ENCODE peak calls at places on chromosomes 2 and 18, in eight cellular contexts. F is neural progenitor cell; K is AG09309; N is upper lobe of left lung; L is body of pancreas; C is upper lobe of right lung; E is CD4-positive, CD25-positive, alpha-beta regulatory T cell; A is vagina. J is an unnamed sample.

GRCh38 chr2:130154773-130155765 is 10.2 kb upstream of the CCDC74B start:
- DNase-seq in L (no peak), K (no peak), F (no peak), E (no peak), C (peak; percentile 59), N (peak; percentile 78), A (no peak), J (no peak)

GRCh38 chr2:20852139-20852538 is 29.2 kb upstream of the LDAH start:
- DNase-seq in E (no peak), L (no peak), A (no peak), N (no peak), C (no peak), K (no peak), F (no peak), J (no peak)

GRCh38 chr18:46484971-46485370 is 172.0 kb downstream of the LOXHD1 start:
- DNase-seq in N (no peak), K (no peak), L (no peak), C (no peak), A (no peak), E (no peak), F (peak; percentile 13), J (no peak)

GRCh38 chr2:156659694-156660093 is 223.5 kb downstream of the GPD2 start:
- DNase-seq in A (no peak), F (peak; percentile 7), K (no peak), L (no peak), C (no peak), N (no peak), E (no peak), J (no peak)

GRCh38 chr2:204321910-204322765 is 223.1 kb upstream of the PARD3B start:
- DNase-seq in E (no peak), F (no peak), C (no peak), N (no peak), K (no peak), L (no peak), A (no peak), J (no peak)

GRCh38 chr2:113977660-113978523 is 88.0 kb downstream of the ACTR3 start:
- DNase-seq in F (peak; percentile 42), C (no peak), N (no peak), E (no peak), A (no peak), L (peak; percentile 60), K (no peak), J (no peak)

GRCh38 chr2:179751184-179751809 is 110.1 kb downstream of the ZNF385B start:
- DNase-seq in K (no peak), F (peak; percentile 26), L (no peak), A (no peak), E (no peak), C (no peak), N (no peak), J (peak; percentile 60)

GRCh38 chr2:28544915-28545589 is 49.2 kb downstream of the PLB1 start:
- DNase-seq in F (no peak), N (no peak), K (no peak), C (no peak), L (no peak), A (no peak), E (no peak), J (no peak)

DNA sequence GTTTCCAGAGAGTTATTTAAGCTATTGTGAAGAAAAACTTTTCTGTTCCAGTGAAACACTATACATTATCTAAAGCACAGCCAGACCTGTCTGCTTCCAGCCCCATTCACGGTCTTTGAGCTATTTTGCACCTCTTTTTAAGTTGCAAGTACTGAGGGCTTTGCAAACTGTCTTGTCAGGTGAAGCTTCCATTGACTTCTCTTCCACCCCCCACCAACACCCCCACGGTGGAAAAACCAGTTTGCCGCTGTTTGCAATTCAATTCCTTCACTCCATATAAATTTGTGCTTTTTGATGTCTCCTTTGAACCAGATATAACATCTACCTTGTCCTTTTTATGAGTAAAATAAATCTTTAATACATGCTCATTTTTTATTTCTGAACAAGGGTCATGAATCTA is 15.7 kb downstream of the B3GNT7 start:
- DNase-seq in F (no peak), E (no peak), L (no peak), A (no peak), K (no peak), C (no peak), N (no peak), J (no peak)
- H3K4me3 ChIP-seq in F (peak overlapping the region; percentile 68), E (no peak overlapping the region), L (no peak overlapping the region), A (no peak overlapping the region), K (no peak overlapping the region), C (no peak overlapping the region), N (no peak overlapping the region), J (no peak overlapping the region)

GRCh38 chr2:217157581-217157980 is 297.7 kb upstream of the TNP1 start:
- DNase-seq in A (no peak), C (no peak), F (no peak), E (no peak), K (no peak), L (no peak), N (no peak), J (no peak)

GRCh38 chr2:217151509-217152206 is 291.8 kb upstream of the TNP1 start:
- DNase-seq in A (no peak), K (no peak), F (no peak), C (no peak), E (no peak), L (no peak), N (no peak), J (no peak)

GRCh38 chr2:217150236-217150635 is 290.4 kb upstream of the TNP1 start:
- DNase-seq in N (no peak), K (peak; percentile 25), A (no peak), L (no peak), C (no peak), F (no peak), E (no peak), J (no peak)

GRCh38 chr2:217156801-217157200 is 296.9 kb upstream of the TNP1 start:
- DNase-seq in F (no peak), N (no peak), L (no peak), K (no peak), C (no peak), E (no peak), A (no peak), J (no peak)

DNA sequence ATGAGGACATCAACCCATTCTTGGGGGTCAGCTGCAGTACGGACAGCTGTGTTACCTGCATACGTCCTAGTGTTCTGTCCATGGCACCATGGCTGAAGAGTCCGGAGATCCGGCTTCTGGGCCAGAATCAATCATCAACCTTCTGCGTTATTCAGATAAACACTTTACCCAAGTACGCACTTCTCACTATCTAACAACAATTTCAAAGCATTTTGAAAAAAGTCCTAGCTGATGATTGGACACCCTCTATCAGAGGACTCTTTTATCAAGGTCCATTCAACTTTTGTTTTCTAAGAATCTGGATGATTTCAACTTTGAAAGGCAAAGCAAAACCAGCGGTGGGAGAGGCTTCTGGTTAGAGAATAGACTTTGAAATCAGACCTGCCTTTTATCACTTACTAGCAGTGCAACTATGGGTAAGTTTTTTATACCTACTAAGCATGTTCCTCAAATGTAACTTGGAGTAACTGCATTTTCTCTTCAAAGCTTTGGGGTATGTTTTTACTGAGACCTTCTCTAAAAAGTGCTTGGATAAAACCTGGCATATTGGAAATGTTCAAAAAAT is 293.7 kb upstream of the TNP1 start:
- DNase-seq in F (no peak), A (no peak), K (no peak), L (no peak), E (no peak), N (no peak), C (no peak), J (no peak)
- H3K4me3 ChIP-seq in F (no peak overlapping the region), A (no peak overlapping the region), K (no peak overlapping the region), L (no peak overlapping the region), E (no peak overlapping the region), N (no peak overlapping the region), C (no peak overlapping the region), J (no peak overlapping the region)

GRCh38 chr2:189783451-189783926 is 650 bp downstream of the ORMDL1 start:
- DNase-seq in F (no peak), C (no peak), N (no peak), A (no peak), L (no peak), K (no peak), E (no peak), J (peak; percentile 73)

GRCh38 chr2:189783927-189784867 is at the start of the genes ORMDL1 and PMS1:
- DNase-seq in K (peak; percentile 82), F (peak; percentile 97), C (peak; percentile 98), N (peak; percentile 99), E (peak; percentile 90), A (peak; percentile 95), L (peak; percentile 95), J (peak; percentile 98)

DNA sequence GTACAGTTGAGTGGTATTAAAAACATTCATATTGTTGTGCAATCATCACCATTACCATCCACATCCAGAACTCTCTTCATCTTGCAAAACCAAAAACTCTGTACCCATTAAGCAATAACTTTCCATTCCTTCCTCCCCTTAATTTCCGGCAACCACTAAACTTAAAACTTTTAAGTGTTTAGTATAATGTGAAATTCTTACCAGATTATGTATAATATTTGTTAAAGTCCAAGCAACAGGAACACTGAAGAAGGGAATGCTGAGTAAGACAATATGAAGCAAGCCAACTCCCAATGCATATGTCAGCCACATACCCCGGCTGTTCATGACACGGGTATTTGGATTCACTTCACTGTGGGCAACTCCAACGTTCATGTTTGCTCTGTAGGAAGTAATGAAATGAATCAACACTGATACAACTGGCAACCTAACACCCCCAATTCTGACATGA is 1.9 kb downstream of the ORMDL1 start:
- DNase-seq in L (no peak), E (no peak), C (no peak), F (no peak), N (no peak), A (no peak), K (peak; percentile 33), J (no peak)
- H3K4me3 ChIP-seq in L (no peak overlapping the region), E (peak overlapping the region; percentile 92), C (peak overlapping the region; percentile 62), F (peak overlapping the region; percentile 72), N (peak overlapping the region; percentile 67), A (peak overlapping the region; percentile 60), K (peak overlapping the region; percentile 6), J (peak overlapping the region; percentile 80)

DNA sequence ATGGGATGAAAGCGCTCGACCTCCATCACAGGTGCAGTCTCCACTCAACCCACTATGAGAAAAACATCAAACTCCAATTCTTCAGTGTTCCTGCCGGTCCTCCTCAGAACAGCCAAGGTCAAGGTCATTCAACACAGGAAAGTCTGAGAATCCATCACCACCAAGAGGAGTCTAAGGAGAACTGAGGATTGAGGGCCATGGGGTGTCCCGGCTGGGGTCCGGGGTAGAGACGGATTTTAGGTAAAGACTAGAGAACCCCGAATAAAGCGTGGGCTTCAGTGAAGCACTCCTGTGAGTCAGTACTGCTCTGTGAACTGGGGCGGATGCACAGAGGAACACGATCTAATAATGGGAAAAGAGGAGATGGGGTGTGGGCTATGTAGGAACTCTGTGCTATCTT is 41.8 kb downstream of the PTGR3 start:
- DNase-seq in F (no peak), K (no peak), A (no peak), N (no peak), L (no peak), E (no peak), C (no peak), J (no peak)
- H3K4me3 ChIP-seq in F (no peak overlapping the region), K (no peak overlapping the region), A (no peak overlapping the region), N (no peak overlapping the region), L (no peak overlapping the region), E (no peak overlapping the region), C (no peak overlapping the region), J (no peak overlapping the region)